ENCODE peak calls at places on chromosomes 11 and 22, in five cellular contexts. O is left cardiac atrium, I is astrocyte, B is PC-3, U is AML-193. F is an unnamed sample.

GRCh38 chr11:125271436-125272064 is 107.0 kb downstream of the PKNOX2 start:
- DNase-seq in U (no peak), O (no peak), I (no peak), B (no peak), F (no peak)

GRCh38 chr11:132045116-132045515 is 674.7 kb downstream of the NTM start:
- DNase-seq in B (no peak), U (no peak), O (no peak), I (no peak), F (no peak)

GRCh38 chr11:4134844-4135243 is 40.2 kb downstream of the RRM1 start:
- DNase-seq in I (peak; percentile 71), B (peak; percentile 68), U (no peak), O (no peak), F (no peak)

GRCh38 chr22:19756288-19757128 is 4.1 kb upstream of the TBX1 start:
- DNase-seq in B (peak; percentile 66), U (no peak), I (no peak), O (no peak), F (no peak)

GRCh38 chr11:69115586-69116560 is 39.9 kb upstream of the SMIM38 start:
- DNase-seq in B (peak; percentile 63), I (peak; percentile 22), U (no peak), O (peak; percentile 62), F (no peak)

GRCh38 chr22:27349456-27349855 is 452.1 kb downstream of the MN1 start:
- DNase-seq in B (no peak), I (peak; percentile 83), U (no peak), O (no peak), F (no peak)

GRCh38 chr22:50010676-50011446 is 1.7 kb downstream of the IL17REL start:
- DNase-seq in O (no peak), I (no peak), U (no peak), B (no peak), F (no peak)

GRCh38 chr22:50305658-50306566 is 1.5 kb downstream of the PLXNB2 start:
- DNase-seq in O (peak; percentile 90), I (peak; percentile 91), B (peak; percentile 92), U (peak; percentile 11), F (peak; percentile 95)

GRCh38 chr11:130008326-130008725 is 5.7 kb upstream of the PRDM10 start:
- DNase-seq in O (no peak), I (no peak), B (no peak), U (no peak), F (no peak)

GRCh38 chr22:26805131-26805530 is 147.7 kb downstream of the MIAT start:
- DNase-seq in U (no peak), O (no peak), I (peak; percentile 52), B (no peak), F (no peak)

GRCh38 chr11:2521681-2522630 is 77.1 kb downstream of the KCNQ1 start:
- DNase-seq in B (no peak), O (peak; percentile 12), I (no peak), U (no peak), F (no peak)

GRCh38 chr11:34185926-34186841 is 80.8 kb downstream of the NAT10 start:
- DNase-seq in U (no peak), O (no peak), B (no peak), I (no peak), F (no peak)

GRCh38 chr11:76243157-76243556 is 36.9 kb upstream of the WNT11 start:
- DNase-seq in I (no peak), B (no peak), U (no peak), O (no peak), F (no peak)

GRCh38 chr22:34427841-34428240 is 507.6 kb upstream of the LARGE1 start:
- DNase-seq in O (no peak), B (no peak), U (no peak), I (no peak), F (no peak)

GRCh38 chr22:24543068-24543675 is 11.8 kb downstream of the GUCD1 start:
- DNase-seq in B (no peak), O (no peak), U (no peak), I (no peak), F (no peak)

GRCh38 chr22:35739642-35740041 is 22.0 kb downstream of the APOL5 start:
- DNase-seq in B (peak; percentile 15), O (no peak), I (no peak), U (no peak), F (peak; percentile 25)

GRCh38 chr11:59158206-59159068 is 13.5 kb upstream of the DTX4 start:
- DNase-seq in B (peak; percentile 85), O (peak; percentile 34), U (peak; percentile 72), I (peak; percentile 39), F (peak; percentile 76)

GRCh38 chr11:1765871-1766718 is 2.4 kb upstream of the CTSD start:
- DNase-seq in O (no peak), B (no peak), U (no peak), I (no peak), F (no peak)

GRCh38 chr11:95736268-95737208 is 53.0 kb downstream of the FAM76B start:
- DNase-seq in I (no peak), U (no peak), O (no peak), B (no peak), F (no peak)

GRCh38 chr11:117096973-117097566 is 1.2 kb downstream of the SIK3 start:
- DNase-seq in I (no peak), U (no peak), B (no peak), O (no peak), F (no peak)

GRCh38 chr22:38731703-38732161 is 24.1 kb downstream of the SUN2 start:
- DNase-seq in B (no peak), U (no peak), O (no peak), I (no peak), F (no peak)

GRCh38 chr11:31645747-31646146 is 136.2 kb downstream of the ELP4 start:
- DNase-seq in I (peak; percentile 93), B (peak; percentile 86), O (no peak), U (no peak), F (peak; percentile 59)

GRCh38 chr22:43749473-43749872 is 62.6 kb downstream of the EFCAB6 start:
- DNase-seq in B (no peak), I (no peak), O (no peak), U (no peak), F (no peak)

GRCh38 chr11:84465040-84465439 is 1162.1 kb downstream of the DLG2 start:
- DNase-seq in O (no peak), B (no peak), I (peak; percentile 14), U (no peak), F (peak; percentile 21)

GRCh38 chr11:15654397-15654915 is 539.7 kb downstream of the INSC start:
- DNase-seq in O (no peak), I (no peak), B (no peak), U (no peak), F (no peak)

GRCh38 chr11:30585067-30585891 is 874 bp downstream of the MPPED2 start:
- DNase-seq in O (peak; percentile 25), I (no peak), B (no peak), U (no peak), F (no peak)

GRCh38 chr11:113935858-113936257 is 31.3 kb downstream of the HTR3B start:
- DNase-seq in U (no peak), B (no peak), I (no peak), O (no peak), F (no peak)

GRCh38 chr11:93528757-93529639 is 14.2 kb downstream of the SMCO4 start:
- DNase-seq in I (no peak), U (no peak), O (peak; percentile 29), B (no peak), F (no peak)

GRCh38 chr11:3626250-3626960 is 15.4 kb downstream of the ART5 start:
- DNase-seq in I (no peak), O (peak; percentile 59), B (no peak), U (peak; percentile 79), F (no peak)

GRCh38 chr11:75557649-75558494 is 4.2 kb upstream of the SERPINH1 start:
- DNase-seq in B (no peak), O (peak; percentile 70), I (peak; percentile 95), U (no peak), F (peak; percentile 97)

GRCh38 chr11:121688860-121689614 is 236.3 kb upstream of the SORL1-AS1 start:
- DNase-seq in B (peak; percentile 68), I (peak; percentile 28), O (no peak), U (no peak), F (no peak)

GRCh38 chr11:3221408-3222002 is 2.9 kb upstream of the MRGPRG start:
- DNase-seq in O (no peak), U (no peak), B (no peak), I (no peak), F (no peak)

GRCh38 chr11:84130646-84131427 is 844.7 kb upstream of the CCDC90B start:
- DNase-seq in I (no peak), B (no peak), U (no peak), O (no peak), F (no peak)

GRCh38 chr11:114301927-114302326 is 5.7 kb downstream of the NNMT start:
- DNase-seq in B (no peak), O (no peak), U (no peak), I (no peak), F (no peak)

GRCh38 chr22:33210129-33210784 is 152.1 kb upstream of the SYN3 start:
- DNase-seq in I (no peak), U (peak; percentile 33), O (peak; percentile 26), B (peak; percentile 46), F (peak; percentile 21)

GRCh38 chr11:41459602-41460405 is at the start of gene LRRC4C:
- DNase-seq in O (no peak), B (peak; percentile 3), U (no peak), I (peak; percentile 14), F (no peak)

GRCh38 chr11:46247664-46248063 is 29.8 kb upstream of the CREB3L1 start:
- DNase-seq in B (peak; percentile 77), O (no peak), U (peak; percentile 5), I (no peak), F (no peak)

GRCh38 chr22:40862537-40862936 is 624 bp upstream of the DNAJB7 start:
- DNase-seq in U (no peak), B (no peak), I (no peak), O (no peak), F (no peak)

F was measured in fibroblast of gingiva.